ENCODE peak calls at places on chromosomes 11 and 22, in eight cellular contexts. T is GM23338, J is SK-N-SH, X is K562, A is HepG2, Z is Panc1, L is HL-60, I is GM12878. O is an unnamed sample.

GRCh38 chr11:110207089-110207488 is 89.3 kb downstream of the RDX start:
- DNase-seq in L (no peak), J (no peak), X (no peak), T (peak), Z (no peak), I (no peak), A (no peak), O (no peak)

GRCh38 chr11:119205080-119205479 is 1.1 kb upstream of the CBL start:
- DNase-seq in I (no peak), X (peak), J (no peak), T (peak), L (peak), Z (no peak), A (no peak), O (no peak)

GRCh38 chr11:10331548-10332289 is 26.8 kb downstream of the ADM start:
- DNase-seq in T (no peak), I (no peak), J (no peak), A (no peak), X (no peak), L (no peak), Z (no peak), O (no peak)

GRCh38 chr11:72443016-72443415 is 8.7 kb upstream of the CLPB start:
- DNase-seq in A (no peak), T (no peak), X (no peak), J (no peak), I (no peak), Z (no peak), L (no peak), O (no peak)

GRCh38 chr11:118689852-118690552 is 10.6 kb upstream of the TREH start:
- DNase-seq in I (no peak), X (peak), T (peak), A (peak), L (peak), J (peak), Z (peak), O (peak)

GRCh38 chr22:38873469-38874411 is 1.7 kb upstream of the CBX6 start:
- DNase-seq in J (no peak), T (no peak), L (no peak), X (no peak), I (peak), A (no peak), Z (no peak), O (no peak)

GRCh38 chr11:129346916-129347315 is 28.7 kb upstream of the BARX2 start:
- DNase-seq in L (no peak), X (no peak), I (no peak), J (no peak), Z (no peak), T (no peak), A (no peak), O (no peak)

GRCh38 chr11:125916683-125917337 is 12.5 kb downstream of the DDX25 start:
- DNase-seq in L (no peak), I (no peak), A (no peak), J (no peak), X (no peak), Z (no peak), T (no peak), O (no peak)

GRCh38 chr11:62545437-62546243 is 966 bp downstream of the AHNAK start:
- DNase-seq in A (peak), T (peak), X (peak), J (peak), Z (no peak), L (peak), I (no peak), O (peak)

GRCh38 chr11:77560605-77561004 is 29.1 kb upstream of the AQP11 start:
- DNase-seq in T (no peak), A (peak), I (no peak), Z (no peak), L (no peak), J (no peak), X (no peak), O (no peak)

GRCh38 chr11:106748059-106748458 is 270.2 kb downstream of the GUCY1A2 start:
- DNase-seq in J (no peak), L (no peak), T (no peak), X (no peak), I (no peak), A (no peak), Z (no peak), O (no peak)

GRCh38 chr22:30430933-30431332 is 5.4 kb downstream of the MTFP1 start:
- DNase-seq in L (no peak), X (no peak), I (no peak), J (no peak), T (peak), Z (no peak), A (no peak), O (no peak)

GRCh38 chr11:72591785-72592490 is 82.3 kb downstream of the PDE2A start:
- DNase-seq in A (no peak), X (no peak), I (no peak), T (no peak), J (no peak), Z (no peak), L (no peak), O (no peak)

GRCh38 chr11:27524155-27524554 is 17.6 kb upstream of the LIN7C start:
- DNase-seq in X (peak), J (peak), L (no peak), Z (no peak), T (peak), A (peak), I (no peak), O (peak)

GRCh38 chr11:118615282-118615979 is 8.0 kb downstream of the PHLDB1 start:
- DNase-seq in L (no peak), A (peak), J (no peak), X (no peak), T (peak), I (no peak), Z (no peak), O (no peak)

GRCh38 chr11:125227151-125227550 is 62.6 kb downstream of the PKNOX2 start:
- DNase-seq in L (no peak), T (no peak), I (no peak), Z (no peak), J (no peak), X (no peak), A (no peak), O (no peak)

GRCh38 chr22:36383110-36383581 is 4.6 kb downstream of the MYH9 start:
- DNase-seq in A (no peak), L (peak), I (peak), T (no peak), X (peak), Z (no peak), J (no peak), O (no peak)

GRCh38 chr11:104853276-104853675 is 45.0 kb downstream of the CASP12 start:
- DNase-seq in X (no peak), I (no peak), T (no peak), L (no peak), Z (no peak), A (no peak), J (peak), O (no peak)

GRCh38 chr11:85965202-85965601 is 103.7 kb downstream of the PICALM start:
- DNase-seq in X (no peak), J (no peak), Z (no peak), A (no peak), L (no peak), T (no peak), I (no peak), O (no peak)

GRCh38 chr22:45129703-45130524 is 33.8 kb upstream of the NUP50 start:
- DNase-seq in Z (no peak), X (no peak), L (no peak), I (no peak), A (no peak), T (peak), J (no peak), O (no peak)

GRCh38 chr22:42719133-42719532 is 1.5 kb downstream of the A4GALT start:
- DNase-seq in Z (no peak), J (no peak), T (peak), L (no peak), I (no peak), X (no peak), A (no peak), O (no peak)

GRCh38 chr22:46360097-46360496 is 24.6 kb downstream of the TRMU start:
- DNase-seq in X (no peak), A (no peak), J (no peak), L (no peak), Z (no peak), I (no peak), T (no peak), O (no peak)

DNA sequence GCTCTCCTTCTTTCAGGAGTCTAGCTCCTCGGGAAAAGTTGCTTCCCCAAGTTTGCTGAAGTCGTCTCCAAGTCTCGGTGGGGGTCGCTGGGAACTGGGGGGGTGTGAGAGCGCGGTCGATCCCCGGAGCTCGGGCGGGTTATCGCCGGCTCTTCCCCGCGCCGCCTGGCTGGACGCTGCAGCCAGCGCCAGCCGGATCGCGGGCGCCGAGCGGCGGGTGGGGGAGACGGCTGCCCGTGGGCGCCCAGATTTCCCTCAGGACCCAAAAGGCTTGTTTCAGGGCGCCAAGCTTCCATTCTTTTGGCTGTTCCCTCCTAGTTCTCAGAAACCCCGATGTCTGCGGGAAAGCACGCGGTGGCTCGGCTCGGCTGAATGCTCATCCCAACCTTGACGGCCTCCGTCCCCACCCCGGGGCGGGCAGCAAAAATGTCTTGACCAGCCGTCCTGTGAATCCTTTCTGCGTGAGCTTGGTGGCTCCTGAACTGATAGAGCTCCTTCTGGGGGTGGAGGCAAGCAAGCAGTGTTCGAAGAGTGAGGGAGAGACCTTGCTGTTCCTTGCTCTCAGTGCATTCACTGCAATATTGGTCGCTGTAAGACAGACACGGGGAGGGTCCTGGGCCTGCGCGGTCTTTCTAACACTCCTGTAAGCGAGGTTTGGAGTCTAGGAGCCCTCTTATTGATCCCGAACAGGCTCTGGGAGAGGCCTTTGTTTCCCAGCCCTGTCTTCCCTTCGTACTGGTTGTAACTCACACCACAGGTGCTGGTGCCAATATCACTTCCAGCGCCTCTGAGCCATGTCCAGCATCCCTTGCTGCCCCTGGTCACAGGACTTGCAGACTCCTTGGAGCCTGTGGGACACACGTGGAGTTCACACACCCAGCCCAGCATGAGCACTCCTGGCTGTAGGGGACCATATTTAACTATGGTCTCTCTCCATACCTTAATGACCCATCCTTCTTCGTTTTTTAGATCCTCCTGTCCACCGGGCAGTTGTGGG is 1.8 kb downstream of the ZBTB16 start:
- DNase-seq in J (peak), T (peak), X (no peak), A (no peak), Z (no peak), L (peak), I (no peak), O (no peak)
- TF ChIP-seq REST in J (no peak), T (no peak), X (no peak), A (no peak), Z (no peak), L (no peak), I (no peak), O (no peak)

DNA sequence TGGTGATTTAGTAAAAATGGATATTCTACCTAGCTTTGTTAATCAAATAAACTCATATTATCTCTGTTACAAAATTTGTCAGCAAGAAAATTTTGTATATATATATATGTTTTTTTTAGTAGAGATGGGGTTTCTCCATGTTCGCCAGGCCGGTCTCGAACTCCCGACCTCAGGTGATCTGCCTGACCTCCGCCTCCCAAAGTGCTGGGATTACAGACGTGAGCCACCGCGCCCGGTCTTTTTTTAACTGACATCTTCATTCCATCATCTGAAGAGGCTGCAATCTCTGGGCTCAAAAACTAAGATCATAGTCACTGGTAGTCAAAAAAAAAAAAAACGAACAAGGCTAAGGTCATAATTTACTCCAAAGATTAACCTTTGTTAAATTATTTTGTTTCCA is 5.3 kb upstream of the KLHDC7B start:
- DNase-seq in L (no peak), I (no peak), A (no peak), T (no peak), Z (no peak), X (no peak), J (no peak), O (no peak)
- TF ChIP-seq REST in L (no peak), I (no peak), A (no peak), T (no peak), Z (no peak), X (no peak), J (no peak), O (no peak)

GRCh38 chr11:36702330-36703054 is 104.5 kb upstream of the RAG2 start:
- DNase-seq in X (peak), T (peak), J (peak), A (peak), L (peak), I (peak), Z (peak), O (peak)
- TF ChIP-seq REST in X (no peak), T (no peak), J (no peak), A (no peak), L (no peak), I (no peak), Z (no peak), O (no peak)

DNA sequence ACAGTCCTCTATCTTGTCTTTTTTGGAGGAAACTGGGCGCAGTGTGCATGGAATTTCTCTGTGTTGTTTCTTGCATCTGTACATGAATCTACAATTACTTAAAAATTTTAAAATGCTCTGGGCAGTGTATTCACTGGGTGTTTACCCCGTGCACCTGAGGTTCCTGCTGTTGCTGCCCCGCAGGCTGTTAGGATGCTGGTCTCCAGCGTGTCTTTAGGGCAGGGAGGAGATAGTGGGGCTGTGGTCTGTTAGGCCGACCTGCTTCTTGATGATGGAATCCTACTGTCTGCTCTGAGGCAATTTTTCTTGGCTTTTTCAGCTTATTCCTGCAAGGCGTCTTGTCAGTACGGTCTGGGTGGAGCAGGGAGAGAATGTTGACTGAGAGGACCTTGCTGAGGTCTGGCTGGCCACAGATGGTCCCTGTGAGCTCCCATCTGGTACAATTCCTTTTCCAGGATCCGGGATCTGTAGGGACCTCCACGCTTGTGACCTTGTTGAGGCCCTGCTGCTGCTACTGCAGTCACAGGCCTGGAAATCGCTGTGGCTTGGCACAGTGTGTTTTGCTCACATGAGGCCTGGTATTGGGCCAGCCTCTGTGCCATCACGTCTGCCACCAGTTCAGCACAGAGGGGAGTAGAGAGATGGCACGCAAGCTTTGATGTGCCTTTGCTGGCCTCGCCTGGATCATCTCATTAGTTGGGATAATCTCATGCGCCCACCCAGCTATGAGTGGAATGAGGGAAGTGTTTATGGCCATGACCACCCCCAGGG is 22.8 kb downstream of the DERL3 start:
- DNase-seq in X (no peak), T (no peak), Z (no peak), A (no peak), L (no peak), I (no peak), J (peak), O (no peak)
- TF ChIP-seq REST in X (no peak), T (no peak), Z (no peak), A (no peak), L (no peak), I (no peak), J (no peak), O (no peak)

GRCh38 chr11:2150206-2150847 is 10.7 kb downstream of the INS start:
- DNase-seq in J (peak), L (no peak), I (no peak), A (peak), X (no peak), Z (peak), T (peak), O (peak)

GRCh38 chr11:2154195-2154585 is 6.8 kb downstream of the INS start:
- DNase-seq in X (no peak), T (no peak), J (no peak), L (no peak), Z (no peak), I (no peak), A (no peak), O (no peak)

GRCh38 chr11:2153581-2154194 is 7.3 kb downstream of the INS start:
- DNase-seq in L (no peak), Z (no peak), X (no peak), I (no peak), A (no peak), T (no peak), J (no peak), O (no peak)

GRCh38 chr11:2149471-2150205 is 10.4 kb upstream of the IGF2 start:
- DNase-seq in I (no peak), Z (no peak), L (no peak), T (no peak), X (no peak), A (no peak), J (no peak), O (no peak)

DNA sequence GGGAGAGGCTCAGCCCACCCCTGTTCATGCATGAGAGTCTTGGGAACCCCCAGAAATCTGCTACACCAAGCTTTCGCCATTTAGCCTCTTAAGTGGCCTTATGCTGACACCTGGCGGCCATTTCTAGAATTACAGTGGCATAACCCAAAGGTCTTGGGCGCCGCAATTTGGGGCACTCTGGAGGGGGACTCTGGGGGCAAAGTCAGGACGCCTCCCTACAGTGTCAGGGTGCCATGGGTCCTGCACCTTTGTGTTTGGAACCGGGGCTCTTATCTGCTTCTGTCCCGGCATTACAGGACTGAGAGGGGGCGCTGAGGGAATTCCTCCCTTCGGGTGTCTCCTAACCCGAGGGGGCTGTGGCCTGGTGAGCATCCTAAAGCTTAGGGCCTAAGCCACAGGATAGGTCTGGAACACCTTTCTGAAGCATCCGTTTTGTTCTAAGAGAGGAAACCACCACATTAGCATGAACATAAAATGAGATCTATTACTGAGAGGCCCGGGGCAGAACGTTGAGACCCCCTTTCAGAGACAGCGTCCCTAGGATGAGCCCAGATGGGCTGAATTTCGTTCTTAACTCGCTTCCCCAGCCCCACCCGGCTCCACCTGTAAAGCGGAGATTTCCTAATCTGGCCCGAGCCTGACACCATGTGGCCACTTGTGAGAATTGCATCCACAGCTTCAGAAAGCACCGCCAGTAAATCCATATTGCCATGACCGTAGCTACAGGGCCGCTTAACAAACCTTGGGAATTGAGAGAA is 9.3 kb downstream of the INS start:
- DNase-seq in J (peak), A (peak), L (peak), Z (peak), X (peak), T (peak), I (no peak), O (peak)
- TF ChIP-seq REST in J (no peak), A (no peak), L (no peak), Z (no peak), X (no peak), T (no peak), I (no peak), O (no peak)

DNA sequence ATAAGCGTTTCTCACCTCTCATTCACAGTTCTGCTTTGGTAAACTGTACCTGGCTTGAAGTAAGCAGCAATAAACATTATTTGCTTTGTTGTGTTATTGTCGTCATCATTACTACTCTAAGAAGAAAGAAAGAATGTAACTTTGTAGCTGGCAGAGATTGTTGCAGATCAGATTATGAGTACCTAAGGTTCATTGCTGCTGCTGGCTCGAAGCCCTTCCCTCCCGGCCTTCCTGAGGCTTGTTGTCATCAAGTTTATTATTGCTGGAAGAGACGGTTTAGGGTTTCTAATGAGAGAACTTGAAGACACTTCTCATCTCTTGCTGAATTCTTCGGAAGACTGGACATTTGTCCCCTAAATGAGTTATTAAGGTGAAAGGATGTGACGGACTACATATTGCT is 101.3 kb downstream of the GRAMD1B start:
- DNase-seq in T (no peak), L (no peak), Z (no peak), J (no peak), I (no peak), X (no peak), A (no peak), O (no peak)
- TF ChIP-seq REST in T (no peak), L (no peak), Z (no peak), J (no peak), I (no peak), X (no peak), A (no peak), O (no peak)

DNA sequence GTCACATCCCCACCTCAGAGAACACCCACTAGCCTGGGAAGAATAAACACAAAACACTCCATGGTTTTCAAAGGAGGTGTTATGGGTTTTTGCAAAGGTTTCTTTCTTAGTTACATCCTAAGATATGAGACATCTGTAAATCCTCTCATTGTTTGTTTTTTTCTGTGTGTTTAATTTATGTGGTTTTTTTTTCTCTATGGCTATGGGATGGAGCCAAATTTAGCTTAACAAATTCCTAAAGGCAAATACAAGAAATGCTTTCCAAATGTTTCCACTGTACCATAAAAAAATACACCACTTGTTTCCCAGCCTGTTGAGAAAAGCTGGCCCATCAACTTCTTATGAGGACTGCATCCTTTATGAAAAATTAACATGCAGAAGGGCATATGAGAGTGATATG is 137.8 kb upstream of the TTC12 start:
- DNase-seq in A (no peak), J (no peak), I (no peak), T (no peak), X (no peak), Z (no peak), L (no peak), O (no peak)
- TF ChIP-seq REST in A (no peak), J (no peak), I (no peak), T (no peak), X (no peak), Z (no peak), L (no peak), O (no peak)

O was measured in A549.